ENCODE peak calls at places on chromosome 19, in ten cellular contexts. O is transverse colon, K is breast epithelium, V is HL-60, P is GM23338, Q is SK-N-MC, Y is suprapubic skin, T is HepG2, G is HCT116, B is H1. H is an unnamed sample.

GRCh38 chr19:36041831-36042230 is 9.2 kb upstream of the CLIP3 start:
- DNase-seq in T (peak; percentile 87), B (no peak), P (peak; percentile 57), V (peak; percentile 15), G (no peak), Y (no peak), K (no peak), O (no peak), Q (no peak), H (no peak)

GRCh38 chr19:35267818-35268545 is 780 bp upstream of the USF2 start:
- DNase-seq in G (peak; percentile 24), O (peak; percentile 81), K (peak; percentile 69), P (peak; percentile 82), Y (no peak), Q (no peak), B (peak; percentile 81), V (no peak), T (no peak), H (peak; percentile 95)

GRCh38 chr19:11662278-11662677 is 65.0 kb downstream of the ZNF627 start:
- DNase-seq in G (no peak), V (no peak), Y (no peak), K (no peak), P (peak; percentile 24), O (no peak), T (no peak), B (no peak), Q (no peak), H (no peak)

GRCh38 chr19:16417660-16418596 is 53.8 kb downstream of the EPS15L1 start:
- DNase-seq in V (peak; percentile 38), Q (no peak), Y (peak; percentile 87), G (peak; percentile 35), B (peak; percentile 90), T (peak; percentile 30), P (peak; percentile 88), O (peak; percentile 55), K (peak; percentile 77), H (peak; percentile 94)

GRCh38 chr19:51333836-51334460 is 8.0 kb downstream of the VSIG10L start:
- DNase-seq in V (no peak), G (peak; percentile 27), B (no peak), P (peak; percentile 65), O (no peak), T (no peak), Y (no peak), K (no peak), Q (no peak), H (no peak)

GRCh38 chr19:35254341-35255297 is 5.8 kb downstream of the LSR start:
- DNase-seq in K (no peak), B (peak; percentile 24), G (no peak), Y (peak; percentile 67), Q (no peak), T (no peak), O (no peak), P (no peak), V (no peak), H (peak; percentile 49)

GRCh38 chr19:33693678-33694077 is 71.9 kb downstream of the CHST8 start:
- DNase-seq in O (no peak), Q (no peak), G (no peak), K (no peak), T (no peak), V (no peak), B (no peak), P (no peak), Y (no peak), H (no peak)

GRCh38 chr19:11814707-11815050 is 606 bp downstream of the ZNF440 start:
- DNase-seq in V (no peak), T (no peak), P (peak; percentile 55), B (peak; percentile 42), Q (no peak), G (no peak), O (peak; percentile 24), K (no peak), Y (no peak), H (no peak)

GRCh38 chr19:47560999-47561398 is 11.9 kb downstream of the ZNF541 start:
- DNase-seq in O (no peak), V (no peak), G (no peak), T (no peak), Q (no peak), B (no peak), Y (no peak), K (no peak), P (no peak), H (no peak)

GRCh38 chr19:54389556-54389955 is 24.8 kb upstream of the LAIR1 start:
- DNase-seq in T (no peak), Q (no peak), B (no peak), V (no peak), G (no peak), K (no peak), Y (no peak), O (no peak), P (no peak), H (no peak)

GRCh38 chr19:44757057-44757734 is 8.7 kb downstream of the BCL3 start:
- DNase-seq in Y (no peak), B (peak; percentile 66), O (peak; percentile 48), Q (no peak), V (no peak), G (no peak), K (no peak), T (no peak), P (peak; percentile 49), H (no peak)

GRCh38 chr19:29855087-29855486 is 43.3 kb downstream of the CCNE1 start:
- DNase-seq in T (no peak), K (no peak), P (peak; percentile 53), Q (no peak), Y (no peak), B (peak; percentile 44), O (no peak), G (no peak), V (no peak), H (no peak)

DNA sequence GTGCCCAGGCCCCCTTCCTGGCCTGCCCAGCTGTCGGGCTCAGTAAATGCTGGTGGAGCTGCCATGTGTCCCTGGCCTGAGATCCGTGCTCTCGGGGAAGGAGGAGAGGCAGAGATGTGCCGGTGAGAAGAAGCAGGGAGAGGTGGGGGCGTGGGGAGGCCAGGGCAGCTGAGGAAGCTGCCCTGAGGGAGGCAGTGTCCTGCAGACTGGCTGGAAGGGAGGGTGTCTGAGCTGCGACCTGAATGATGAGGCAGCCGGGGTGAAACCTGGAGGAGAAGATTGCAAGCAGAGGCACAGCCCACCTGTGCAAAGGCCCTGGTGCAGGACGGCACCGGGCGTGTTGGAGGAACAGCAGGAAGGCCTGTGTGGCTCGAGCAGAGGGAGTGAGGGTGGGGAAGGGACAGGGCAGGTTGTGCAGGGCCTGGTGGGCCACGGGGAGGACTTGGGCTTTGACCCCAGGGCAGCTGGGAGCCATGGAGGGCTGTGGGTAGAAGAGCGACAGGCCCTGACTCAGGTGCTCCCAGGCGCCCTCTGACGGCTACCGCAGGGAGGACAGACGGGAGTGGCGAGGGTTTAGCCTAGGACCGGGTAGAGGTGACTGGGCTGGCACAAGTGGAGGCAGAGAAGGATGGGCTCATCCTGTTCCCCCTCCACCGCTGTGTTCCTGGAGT is 14.0 kb upstream of the CELF5 start:
- DNase-seq in Y (no peak), B (peak; percentile 96), G (peak; percentile 4), O (peak; percentile 72), K (no peak), V (no peak), P (peak; percentile 84), T (peak; percentile 29), Q (no peak), H (peak; percentile 91)
- TF ChIP-seq POLR2AphosphoS5 in Y (no peak), B (peak; percentile 76), G (peak; percentile 45), O (no peak), K (no peak), V (peak; percentile 51), P (no peak), T (no peak), Q (peak; percentile 52), H (peak; percentile 72)

GRCh38 chr19:1069009-1069779 is 2.2 kb downstream of the ARHGAP45 start:
- DNase-seq in V (peak; percentile 90), O (peak; percentile 82), G (no peak), Y (no peak), T (no peak), B (no peak), P (no peak), Q (no peak), K (no peak), H (peak; percentile 97)
- TF ChIP-seq POLR2AphosphoS5 in V (peak; percentile 78), O (no peak), G (no peak), Y (peak; percentile 30), T (no peak), B (no peak), P (no peak), Q (no peak), K (no peak), H (peak; percentile 95)

DNA sequence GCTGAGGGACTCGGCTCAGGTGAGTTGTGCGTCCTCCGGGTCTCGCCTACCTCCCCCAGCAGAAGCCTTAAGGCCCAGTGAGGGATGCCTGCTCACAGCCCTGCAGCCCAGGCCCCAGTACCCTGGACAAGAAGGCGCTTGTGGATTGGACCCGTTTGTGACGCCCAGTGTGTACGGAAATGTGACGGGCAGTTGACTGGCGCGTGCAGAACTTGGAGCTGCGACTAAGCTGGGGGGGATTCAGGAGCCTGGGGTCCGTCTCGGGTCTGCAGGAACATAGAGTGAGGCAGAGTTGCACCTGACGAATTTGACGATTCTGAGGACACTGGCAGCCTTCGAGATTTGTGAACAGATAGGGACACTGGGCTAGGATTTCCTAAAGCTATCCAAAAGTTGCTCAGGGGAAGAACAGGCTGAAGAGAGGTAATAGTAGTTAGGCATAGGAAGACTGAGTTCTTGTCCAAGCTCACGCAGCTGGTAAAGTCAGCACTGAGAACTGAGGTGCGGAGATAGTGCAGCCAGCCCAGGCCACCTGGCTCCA is 519 bp downstream of the ZNF551 start:
- DNase-seq in B (no peak), O (no peak), Y (no peak), V (no peak), K (no peak), P (no peak), T (no peak), G (no peak), Q (no peak), H (no peak)
- TF ChIP-seq POLR2AphosphoS5 in B (no peak), O (no peak), Y (no peak), V (no peak), K (no peak), P (no peak), T (no peak), G (no peak), Q (no peak), H (no peak)

GRCh38 chr19:3982701-3983541 is 2.3 kb downstream of the EEF2 start:
- DNase-seq in P (no peak), V (peak; percentile 59), T (peak; percentile 41), Q (no peak), O (no peak), G (no peak), K (no peak), B (peak; percentile 46), Y (no peak), H (peak; percentile 79)
- TF ChIP-seq POLR2AphosphoS5 in P (peak; percentile 33), V (no peak), T (no peak), Q (no peak), O (no peak), G (peak; percentile 32), K (no peak), B (peak; percentile 82), Y (no peak), H (peak; percentile 73)